ENCODE peak calls at places on chromosomes 3 and 15, in six cellular contexts. I is stomach; T is ovary; P is left ventricle myocardium inferior; O is effector memory CD4-positive, alpha-beta T cell; U is GM23248. D is an unnamed sample.

GRCh38 chr3:11603628-11604027 is 40.1 kb downstream of the VGLL4 start:
- DNase-seq in I (no peak), T (no peak), P (no peak), O (no peak), U (peak; percentile 70), D (no peak)

GRCh38 chr3:53153267-53153823 is 7.7 kb upstream of the PRKCD start:
- DNase-seq in I (no peak), T (no peak), P (no peak), O (no peak), U (no peak), D (no peak)

GRCh38 chr3:115633467-115633866 is 10.2 kb downstream of the GAP43 start:
- DNase-seq in I (no peak), T (no peak), P (no peak), O (no peak), U (no peak), D (no peak)

GRCh38 chr3:55801676-55802075 is 314.6 kb upstream of the WNT5A start:
- DNase-seq in I (no peak), T (no peak), P (no peak), O (no peak), U (no peak), D (no peak)

GRCh38 chr15:63504979-63505841 is 817 bp downstream of the USP3 start:
- DNase-seq in I (peak; percentile 77), T (peak; percentile 45), P (peak; percentile 67), O (no peak), U (peak; percentile 84), D (peak; percentile 60)

GRCh38 chr3:157091096-157091833 is 68.7 kb downstream of the CCNL1 start:
- DNase-seq in I (no peak), T (no peak), P (no peak), O (no peak), U (no peak), D (no peak)

GRCh38 chr3:183178833-183179549 is 16.5 kb upstream of the LAMP3 start:
- DNase-seq in I (peak; percentile 31), T (peak; percentile 28), P (peak; percentile 29), O (no peak), U (peak; percentile 75), D (no peak)

GRCh38 chr3:29261119-29261518 is 19.8 kb upstream of the RBMS3 start:
- DNase-seq in I (no peak), T (no peak), P (no peak), O (no peak), U (no peak), D (no peak)

GRCh38 chr3:4795905-4796304 is 183.3 kb upstream of the BHLHE40 start:
- DNase-seq in I (no peak), T (no peak), P (no peak), O (no peak), U (no peak), D (no peak)

GRCh38 chr3:98817546-98817945 is 54.4 kb downstream of the ST3GAL6 start:
- DNase-seq in I (no peak), T (no peak), P (no peak), O (no peak), U (peak; percentile 60), D (peak; percentile 6)

GRCh38 chr3:177893321-177893720 is 642.9 kb upstream of the KCNMB2 start:
- DNase-seq in I (no peak), T (no peak), P (no peak), O (no peak), U (peak; percentile 4), D (no peak)

GRCh38 chr3:65548848-65549625 is 489.7 kb downstream of the MAGI1 start:
- DNase-seq in I (no peak), T (no peak), P (peak; percentile 45), O (no peak), U (peak; percentile 47), D (no peak)

GRCh38 chr3:53938645-53939044 is 47.0 kb upstream of the SELENOK start:
- DNase-seq in I (peak; percentile 43), T (no peak), P (no peak), O (peak; percentile 1), U (peak; percentile 74), D (no peak)

GRCh38 chr3:24829011-24829581 is 334.4 kb upstream of the THRB start:
- DNase-seq in I (peak; percentile 62), T (no peak), P (peak; percentile 38), O (no peak), U (peak; percentile 28), D (no peak)

GRCh38 chr3:140736863-140737460 is 59.1 kb downstream of the TRIM42 start:
- DNase-seq in I (peak; percentile 33), T (peak; percentile 52), P (peak; percentile 61), O (no peak), U (peak; percentile 66), D (no peak)

GRCh38 chr3:183537295-183537730 is 18.2 kb downstream of the KLHL6 start:
- DNase-seq in I (no peak), T (peak; percentile 16), P (peak; percentile 22), O (no peak), U (peak; percentile 90), D (no peak)

GRCh38 chr15:87949934-87950298 is 306.6 kb downstream of the NTRK3 start:
- DNase-seq in I (no peak), T (no peak), P (no peak), O (no peak), U (no peak), D (no peak)

GRCh38 chr3:171375704-171376103 is 84.5 kb downstream of the TNIK start:
- DNase-seq in I (no peak), T (no peak), P (no peak), O (no peak), U (peak; percentile 12), D (no peak)

GRCh38 chr3:193962986-193963683 is 172.8 kb upstream of the HES1 start:
- DNase-seq in I (no peak), T (no peak), P (no peak), O (no peak), U (peak; percentile 31), D (no peak)

GRCh38 chr3:47283596-47284364 is 1.0 kb downstream of the KLHL18 start:
- DNase-seq in I (no peak), T (no peak), P (no peak), O (no peak), U (peak; percentile 63), D (peak; percentile 7)

GRCh38 chr3:124486324-124486723 is 243.9 kb upstream of the UMPS start:
- DNase-seq in I (no peak), T (no peak), P (no peak), O (no peak), U (peak; percentile 13), D (no peak)

GRCh38 chr3:194540268-194540937 is 53.6 kb upstream of the ATP13A3 start:
- DNase-seq in I (peak; percentile 38), T (peak; percentile 20), P (peak; percentile 32), O (no peak), U (peak; percentile 65), D (no peak)

GRCh38 chr3:13107661-13108060 is 34.4 kb upstream of the IQSEC1 start:
- DNase-seq in I (no peak), T (no peak), P (no peak), O (no peak), U (no peak), D (no peak)

GRCh38 chr15:25465835-25466234 is 27.0 kb upstream of the UBE3A start:
- DNase-seq in I (no peak), T (no peak), P (peak; percentile 44), O (no peak), U (no peak), D (no peak)

GRCh38 chr3:15241341-15241740 is 35.3 kb downstream of the CAPN7 start:
- DNase-seq in I (no peak), T (peak; percentile 42), P (no peak), O (peak; percentile 38), U (peak; percentile 37), D (peak; percentile 21)

GRCh38 chr3:15246186-15246585 is 40.1 kb downstream of the CAPN7 start:
- DNase-seq in I (no peak), T (no peak), P (no peak), O (no peak), U (no peak), D (no peak)

DNA sequence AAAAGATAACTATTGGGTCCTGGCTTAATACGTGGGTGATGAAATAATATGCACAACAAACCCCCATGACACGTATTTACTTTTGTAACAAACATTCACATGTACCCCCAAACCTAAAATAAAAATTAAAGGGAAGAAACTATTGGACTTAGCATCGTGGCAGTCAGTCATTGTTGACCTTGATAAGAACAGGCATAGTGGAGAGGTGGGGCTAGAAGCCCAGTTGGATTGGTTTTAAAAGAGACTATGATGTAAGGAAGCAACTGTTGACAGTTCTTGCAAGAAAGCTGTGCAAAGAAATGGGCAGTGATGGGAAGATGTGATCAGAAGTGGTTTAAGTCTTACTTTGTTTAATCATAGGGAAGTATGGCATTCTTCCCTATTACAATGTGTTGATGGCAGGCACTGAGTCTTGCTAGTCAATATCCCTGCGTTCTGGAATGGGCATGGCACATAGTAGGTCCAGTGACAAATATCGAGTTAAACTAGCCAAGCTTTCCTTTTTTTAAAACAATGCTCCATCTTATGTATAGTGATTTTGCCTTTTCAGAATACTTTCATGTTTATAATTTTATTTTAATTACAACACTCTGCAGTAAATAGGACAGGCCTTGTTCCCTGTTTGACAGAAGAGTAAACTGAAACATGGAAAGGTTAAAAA is 37.9 kb downstream of the CAPN7 start:
- DNase-seq in I (no peak), T (no peak), P (no peak), O (no peak), U (no peak), D (no peak)
- H3K36me3 ChIP-seq in I (peaks cover 100% of the 10 kb centered on the region), T (no peaks in the 10 kb centered on the region), P (peaks cover 98% of the 10 kb centered on the region), O (peaks cover 50% of the 10 kb centered on the region), U (peaks cover 90% of the 10 kb centered on the region), D (peaks cover 42% of the 10 kb centered on the region)

DNA sequence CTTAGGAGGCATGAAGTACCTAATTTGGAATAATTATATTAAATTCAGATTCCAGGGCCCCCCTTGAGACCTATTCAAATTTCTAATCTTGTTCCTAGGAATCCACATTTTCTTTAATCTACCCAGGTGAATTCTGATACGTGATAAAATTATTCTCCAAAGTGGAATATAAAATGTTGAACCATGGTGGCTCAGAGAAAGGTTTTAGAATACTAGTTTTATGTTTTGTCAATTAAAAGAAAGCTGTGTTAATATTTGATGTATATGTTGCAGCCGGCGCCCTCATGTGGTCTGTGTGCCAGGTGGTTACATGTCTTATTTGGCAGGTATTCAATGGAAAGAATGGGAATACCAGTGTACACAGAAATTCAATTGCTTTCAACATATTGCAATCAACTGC is 321.8 kb downstream of the FEZF2 start:
- DNase-seq in I (peak; percentile 58), T (no peak), P (no peak), O (no peak), U (peak; percentile 47), D (no peak)
- H3K4me1 ChIP-seq in I (no peaks in the 10 kb centered on the region), T (no peaks in the 10 kb centered on the region), P (peaks cover 24% of the 10 kb centered on the region), O (no peaks in the 10 kb centered on the region), U (peaks cover 3% of the 10 kb centered on the region), D (no peaks in the 10 kb centered on the region)

DNA sequence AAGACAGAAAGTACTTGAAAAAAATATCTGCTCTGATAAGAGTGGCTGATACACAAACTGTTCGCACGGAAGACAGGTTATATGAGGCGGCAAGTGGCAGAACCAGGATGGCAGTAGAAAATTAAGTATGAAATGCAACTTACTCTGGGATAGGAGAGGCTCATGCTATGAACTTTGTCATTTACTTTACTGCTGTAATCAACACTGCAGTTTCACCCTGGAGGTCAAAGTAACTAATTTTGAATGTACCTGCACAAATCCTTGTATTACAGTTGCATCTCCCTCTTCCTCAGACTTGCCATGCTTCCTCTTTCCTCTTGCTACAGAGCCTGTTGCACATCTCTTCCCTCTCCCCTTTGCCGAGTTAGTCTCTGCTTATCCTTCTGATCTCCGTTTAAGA is 38.8 kb downstream of the HACL1 start:
- DNase-seq in I (no peak), T (no peak), P (no peak), O (no peak), U (no peak), D (no peak)
- H3K36me3 ChIP-seq in I (peaks cover 88% of the 10 kb centered on the region), T (no peaks in the 10 kb centered on the region), P (peaks cover 80% of the 10 kb centered on the region), O (peaks cover 55% of the 10 kb centered on the region), U (peaks cover 35% of the 10 kb centered on the region), D (peaks cover 36% of the 10 kb centered on the region)

GRCh38 chr15:71291723-71292122 is 176.5 kb downstream of the THSD4 start:
- DNase-seq in I (no peak), T (no peak), P (no peak), O (peak; percentile 2), U (no peak), D (no peak)
- H3K4me1 ChIP-seq in I (no peaks in the 10 kb centered on the region), T (no peaks in the 10 kb centered on the region), P (peaks cover 53% of the 10 kb centered on the region), O (no peaks in the 10 kb centered on the region), U (peaks cover 36% of the 10 kb centered on the region), D (peaks cover 14% of the 10 kb centered on the region)

GRCh38 chr3:64003589-64003988 is 19.7 kb downstream of the PSMD6 start:
- DNase-seq in I (no peak), T (no peak), P (no peak), O (no peak), U (no peak), D (no peak)
- H3K36me3 ChIP-seq in I (peaks cover 90% of the 10 kb centered on the region), T (no peaks in the 10 kb centered on the region), P (peaks cover 67% of the 10 kb centered on the region), O (peaks cover 69% of the 10 kb centered on the region), U (peaks cover 42% of the 10 kb centered on the region), D (peaks cover 52% of the 10 kb centered on the region)

D was measured in CD8-positive, alpha-beta memory T cell.